ENCODE peak calls at places on chromosomes 13 and 19, in five cellular contexts. One of them, this sample, is unnamed.

GRCh38 chr19:52991484-52991883 is 22.2 kb upstream of the ERVV-1 start:
- DNase-seq in GM23248: peak; percentile 86
- DNase-seq in SK-N-SH: no peak
- DNase-seq in HCT116: no peak
- DNase-seq in OCI-LY7: no peak
- DNase-seq in this sample: no peak

GRCh38 chr19:7318176-7318575 is 24.0 kb upstream of the INSR start:
- DNase-seq in HCT116: no peak
- DNase-seq in GM23248: no peak
- DNase-seq in OCI-LY7: no peak
- DNase-seq in SK-N-SH: no peak
- DNase-seq in this sample: no peak

GRCh38 chr19:5480427-5480836 is 25.2 kb downstream of the ZNRF4 start:
- DNase-seq in HCT116: peak; percentile 28
- DNase-seq in SK-N-SH: peak; percentile 69
- DNase-seq in GM23248: peak; percentile 31
- DNase-seq in OCI-LY7: peak; percentile 42
- DNase-seq in this sample: peak; percentile 45

GRCh38 chr19:3335431-3336350 is 30.7 kb upstream of the NFIC start:
- DNase-seq in SK-N-SH: no peak
- DNase-seq in HCT116: no peak
- DNase-seq in OCI-LY7: no peak
- DNase-seq in GM23248: peak; percentile 74
- DNase-seq in this sample: no peak

GRCh38 chr19:13985771-13986347 is 20.3 kb downstream of the RFX1 start:
- DNase-seq in HCT116: no peak
- DNase-seq in OCI-LY7: peak; percentile 31
- DNase-seq in SK-N-SH: no peak
- DNase-seq in GM23248: no peak
- DNase-seq in this sample: no peak

GRCh38 chr19:39543477-39543857 is 3.5 kb upstream of the EID2 start:
- DNase-seq in OCI-LY7: no peak
- DNase-seq in GM23248: no peak
- DNase-seq in SK-N-SH: no peak
- DNase-seq in HCT116: no peak
- DNase-seq in this sample: no peak

GRCh38 chr13:47109028-47109427 is 212.2 kb upstream of the HTR2A start:
- DNase-seq in GM23248: no peak
- DNase-seq in OCI-LY7: no peak
- DNase-seq in HCT116: no peak
- DNase-seq in SK-N-SH: no peak
- DNase-seq in this sample: no peak

GRCh38 chr13:90261343-90261742 is 1086.1 kb upstream of the MIR17HG start:
- DNase-seq in HCT116: no peak
- DNase-seq in GM23248: no peak
- DNase-seq in SK-N-SH: no peak
- DNase-seq in OCI-LY7: no peak
- DNase-seq in this sample: no peak

GRCh38 chr19:19539738-19540703 is 2.0 kb downstream of the CILP2 start:
- DNase-seq in HCT116: peak; percentile 80
- DNase-seq in GM23248: peak; percentile 77
- DNase-seq in SK-N-SH: peak; percentile 93
- DNase-seq in OCI-LY7: peak; percentile 54
- DNase-seq in this sample: peak; percentile 59

GRCh38 chr13:32728327-32728726 is 142.1 kb downstream of the PDS5B start:
- DNase-seq in HCT116: no peak
- DNase-seq in SK-N-SH: no peak
- DNase-seq in GM23248: no peak
- DNase-seq in OCI-LY7: no peak
- DNase-seq in this sample: peak; percentile 77

GRCh38 chr13:49711218-49711863 is 20.1 kb upstream of the EBPL start:
- DNase-seq in SK-N-SH: no peak
- DNase-seq in OCI-LY7: no peak
- DNase-seq in HCT116: no peak
- DNase-seq in GM23248: peak; percentile 78
- DNase-seq in this sample: no peak

GRCh38 chr19:17948967-17949930 is 16.4 kb downstream of the CCDC124 start:
- DNase-seq in HCT116: no peak
- DNase-seq in SK-N-SH: no peak
- DNase-seq in OCI-LY7: peak; percentile 30
- DNase-seq in GM23248: no peak
- DNase-seq in this sample: peak; percentile 43

GRCh38 chr13:78736142-78736541 is 77.2 kb upstream of the OBI1 start:
- DNase-seq in HCT116: no peak
- DNase-seq in GM23248: peak; percentile 3
- DNase-seq in OCI-LY7: no peak
- DNase-seq in SK-N-SH: no peak
- DNase-seq in this sample: no peak

GRCh38 chr13:97134364-97135095 is 87.6 kb upstream of the MBNL2 start:
- DNase-seq in OCI-LY7: no peak
- DNase-seq in HCT116: no peak
- DNase-seq in SK-N-SH: no peak
- DNase-seq in GM23248: no peak
- DNase-seq in this sample: no peak

GRCh38 chr13:109100705-109101104 is 471.3 kb downstream of the MYO16 start:
- DNase-seq in HCT116: no peak
- DNase-seq in OCI-LY7: no peak
- DNase-seq in SK-N-SH: no peak
- DNase-seq in GM23248: peak; percentile 11
- DNase-seq in this sample: no peak

GRCh38 chr13:20424959-20425358 is 100.7 kb downstream of the CRYL1 start:
- DNase-seq in OCI-LY7: no peak
- DNase-seq in SK-N-SH: no peak
- DNase-seq in HCT116: no peak
- DNase-seq in GM23248: no peak
- DNase-seq in this sample: no peak

GRCh38 chr13:99151516-99151915 is 49.1 kb upstream of the UBAC2 start:
- DNase-seq in OCI-LY7: no peak
- DNase-seq in HCT116: peak; percentile 23
- DNase-seq in SK-N-SH: no peak
- DNase-seq in GM23248: peak; percentile 84
- DNase-seq in this sample: no peak

GRCh38 chr19:56748443-56748842 is 76.9 kb upstream of the ZNF835 start:
- DNase-seq in SK-N-SH: peak; percentile 40
- DNase-seq in OCI-LY7: peak; percentile 11
- DNase-seq in HCT116: no peak
- DNase-seq in GM23248: peak; percentile 36
- DNase-seq in this sample: no peak

GRCh38 chr13:104086759-104087158 is 1020.5 kb upstream of the SLC10A2 start:
- DNase-seq in OCI-LY7: no peak
- DNase-seq in SK-N-SH: no peak
- DNase-seq in GM23248: no peak
- DNase-seq in HCT116: no peak
- DNase-seq in this sample: no peak

GRCh38 chr19:3778104-3778867 is 6.3 kb upstream of the RAX2 start:
- DNase-seq in OCI-LY7: no peak
- DNase-seq in HCT116: no peak
- DNase-seq in SK-N-SH: no peak
- DNase-seq in GM23248: no peak
- DNase-seq in this sample: no peak

GRCh38 chr19:14015454-14016035 is 9.4 kb upstream of the RFX1 start:
- DNase-seq in HCT116: no peak
- DNase-seq in OCI-LY7: peak; percentile 64
- DNase-seq in SK-N-SH: no peak
- DNase-seq in GM23248: no peak
- DNase-seq in this sample: no peak

GRCh38 chr19:3272952-3273351 is 48.5 kb downstream of the CELF5 start:
- DNase-seq in GM23248: no peak
- DNase-seq in HCT116: no peak
- DNase-seq in SK-N-SH: no peak
- DNase-seq in OCI-LY7: no peak
- DNase-seq in this sample: no peak

GRCh38 chr13:37109080-37109678 is 3.7 kb upstream of the CSNK1A1L start:
- DNase-seq in HCT116: no peak
- DNase-seq in SK-N-SH: peak; percentile 26
- DNase-seq in GM23248: peak; percentile 69
- DNase-seq in OCI-LY7: peak; percentile 27
- DNase-seq in this sample: peak; percentile 30

GRCh38 chr13:79803939-79804487 is 323.1 kb downstream of the NDFIP2 start:
- DNase-seq in SK-N-SH: no peak
- DNase-seq in OCI-LY7: no peak
- DNase-seq in GM23248: no peak
- DNase-seq in HCT116: no peak
- DNase-seq in this sample: no peak

DNA sequence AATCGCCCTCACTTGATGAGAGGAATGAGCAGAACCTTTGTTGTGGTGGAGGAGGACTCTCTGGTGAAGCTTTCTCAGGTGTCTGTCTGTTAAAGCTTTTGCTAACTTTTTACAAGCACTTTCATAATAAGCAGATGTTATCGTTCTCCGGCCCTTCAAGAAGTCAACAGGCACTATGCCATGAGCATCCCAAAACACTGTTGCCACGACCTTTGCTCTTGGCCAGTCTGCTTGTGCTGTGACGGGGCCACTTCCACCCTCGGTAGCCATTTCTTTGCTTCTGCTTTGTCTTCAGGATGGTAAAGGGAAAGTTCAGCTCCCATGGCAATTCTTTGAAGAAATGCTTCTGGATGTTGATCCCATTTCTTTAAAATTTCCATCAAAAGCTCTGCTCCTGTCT is 93.5 kb upstream of the ANKRD10 start:
- DNase-seq in HCT116: no peak
- DNase-seq in OCI-LY7: no peak
- DNase-seq in SK-N-SH: no peak
- DNase-seq in GM23248: no peak
- DNase-seq in this sample: no peak
- H3K9me3 ChIP-seq in HCT116: no peaks in the 10 kb centered on the region
- H3K9me3 ChIP-seq in OCI-LY7: no peaks in the 10 kb centered on the region
- H3K9me3 ChIP-seq in SK-N-SH: no peaks in the 10 kb centered on the region
- H3K9me3 ChIP-seq in GM23248: no peaks in the 10 kb centered on the region
- H3K9me3 ChIP-seq in this sample: no peaks in the 10 kb centered on the region

GRCh38 chr13:113903361-113903760 is 39.5 kb upstream of the GAS6 start:
- DNase-seq in OCI-LY7: no peak
- DNase-seq in HCT116: no peak
- DNase-seq in GM23248: peak; percentile 93
- DNase-seq in SK-N-SH: no peak
- DNase-seq in this sample: no peak
- TF ChIP-seq EZH2phosphoT487 in OCI-LY7: no peak
- TF ChIP-seq EZH2phosphoT487 in HCT116: no peak
- TF ChIP-seq EZH2phosphoT487 in GM23248: no peak
- TF ChIP-seq EZH2phosphoT487 in SK-N-SH: no peak
- TF ChIP-seq EZH2phosphoT487 in this sample: no peak

DNA sequence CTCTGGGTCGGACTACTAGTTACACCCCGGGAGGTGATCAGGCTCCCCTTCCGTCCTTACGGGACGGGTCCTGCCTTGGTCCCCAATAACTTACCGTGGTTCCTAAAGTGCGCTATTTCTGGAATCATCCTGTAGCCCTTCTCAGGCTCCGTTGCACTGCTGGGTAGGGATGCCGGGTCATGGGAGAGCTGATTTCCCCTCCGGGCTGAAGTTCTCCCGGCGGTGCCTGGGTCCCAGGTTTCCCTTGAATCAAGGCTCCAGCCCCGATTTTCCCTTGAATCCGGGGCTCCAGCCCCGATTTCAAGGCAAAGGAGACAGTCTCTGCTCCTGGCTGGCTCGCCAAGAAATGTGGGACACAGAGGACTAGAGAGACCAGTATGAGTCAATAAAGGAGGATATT is 43.4 kb downstream of the ZNF493 start:
- DNase-seq in GM23248: no peak
- DNase-seq in OCI-LY7: no peak
- DNase-seq in SK-N-SH: no peak
- DNase-seq in HCT116: no peak
- DNase-seq in this sample: no peak
- H3K4me2 ChIP-seq in GM23248: no peak overlapping the region
- H3K4me2 ChIP-seq in OCI-LY7: no peak overlapping the region
- H3K4me2 ChIP-seq in SK-N-SH: no peak overlapping the region
- H3K4me2 ChIP-seq in HCT116: no peak overlapping the region
- H3K4me2 ChIP-seq in this sample: no peak overlapping the region

DNA sequence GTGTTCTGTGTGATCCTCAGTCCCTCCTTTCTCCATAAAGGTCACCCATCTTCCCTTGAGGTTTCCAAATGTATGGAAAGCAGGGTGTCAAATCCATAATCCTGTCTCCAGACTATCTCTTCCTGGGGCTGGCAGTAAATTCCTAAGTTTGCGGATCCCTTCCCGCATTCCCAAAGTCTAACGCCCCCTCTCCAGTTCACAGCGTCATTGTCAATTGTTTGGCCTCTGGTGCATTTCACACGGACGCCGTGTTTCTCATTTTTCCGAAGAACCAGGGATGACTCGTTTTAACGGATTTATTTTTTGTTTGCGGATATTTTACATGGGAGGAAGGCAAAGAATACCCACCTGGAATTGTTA is 32.6 kb downstream of the ZNF136 start:
- DNase-seq in OCI-LY7: no peak
- DNase-seq in SK-N-SH: no peak
- DNase-seq in HCT116: no peak
- DNase-seq in GM23248: peak; percentile 15
- DNase-seq in this sample: no peak
- H3K9me3 ChIP-seq in OCI-LY7: peaks cover 27% of the 10 kb centered on the region
- H3K9me3 ChIP-seq in SK-N-SH: peaks cover 15% of the 10 kb centered on the region
- H3K9me3 ChIP-seq in HCT116: peaks cover 27% of the 10 kb centered on the region
- H3K9me3 ChIP-seq in GM23248: peaks cover 13% of the 10 kb centered on the region
- H3K9me3 ChIP-seq in this sample: peaks cover 12% of the 10 kb centered on the region